ENCODE peak calls at places on chromosomes 5 and 9, in five cellular contexts. One of them, this sample, is unnamed.

GRCh38 chr9:38079410-38080105 is 10.5 kb upstream of the SHB start:
- DNase-seq in GM23248: peak
- DNase-seq in CD4-positive, CD25-positive, alpha-beta regulatory T cell: no peak
- DNase-seq in right cardiac atrium: no peak
- DNase-seq in T-helper 2 cell: no peak
- DNase-seq in this sample: no peak

GRCh38 chr9:27888661-27889295 is 315.5 kb upstream of the C9orf72 start:
- DNase-seq in GM23248: peak
- DNase-seq in CD4-positive, CD25-positive, alpha-beta regulatory T cell: no peak
- DNase-seq in right cardiac atrium: no peak
- DNase-seq in T-helper 2 cell: no peak
- DNase-seq in this sample: no peak

GRCh38 chr9:15834541-15834940 is 281.7 kb downstream of the CCDC171 start:
- DNase-seq in GM23248: no peak
- DNase-seq in CD4-positive, CD25-positive, alpha-beta regulatory T cell: no peak
- DNase-seq in right cardiac atrium: no peak
- DNase-seq in T-helper 2 cell: no peak
- DNase-seq in this sample: no peak

GRCh38 chr9:94840738-94841137 is 114.2 kb downstream of the AOPEP start:
- DNase-seq in GM23248: no peak
- DNase-seq in CD4-positive, CD25-positive, alpha-beta regulatory T cell: no peak
- DNase-seq in right cardiac atrium: no peak
- DNase-seq in T-helper 2 cell: no peak
- DNase-seq in this sample: no peak

GRCh38 chr5:151463137-151464029 is 16.0 kb downstream of the SLC36A1 start:
- DNase-seq in GM23248: no peak
- DNase-seq in CD4-positive, CD25-positive, alpha-beta regulatory T cell: no peak
- DNase-seq in right cardiac atrium: no peak
- DNase-seq in T-helper 2 cell: no peak
- DNase-seq in this sample: no peak

GRCh38 chr9:77871483-77871882 is 160.1 kb downstream of the GNAQ start:
- DNase-seq in GM23248: no peak
- DNase-seq in CD4-positive, CD25-positive, alpha-beta regulatory T cell: no peak
- DNase-seq in right cardiac atrium: no peak
- DNase-seq in T-helper 2 cell: no peak
- DNase-seq in this sample: no peak

GRCh38 chr5:73966411-73966810 is 340.4 kb downstream of the ARHGEF28 start:
- DNase-seq in GM23248: peak
- DNase-seq in CD4-positive, CD25-positive, alpha-beta regulatory T cell: no peak
- DNase-seq in right cardiac atrium: no peak
- DNase-seq in T-helper 2 cell: no peak
- DNase-seq in this sample: no peak

GRCh38 chr5:179344301-179345178 is 721 bp downstream of the ADAMTS2 start:
- DNase-seq in GM23248: peak
- DNase-seq in CD4-positive, CD25-positive, alpha-beta regulatory T cell: no peak
- DNase-seq in right cardiac atrium: no peak
- DNase-seq in T-helper 2 cell: no peak
- DNase-seq in this sample: no peak

GRCh38 chr5:111675540-111675939 is 81.5 kb downstream of the NREP start:
- DNase-seq in GM23248: no peak
- DNase-seq in CD4-positive, CD25-positive, alpha-beta regulatory T cell: no peak
- DNase-seq in right cardiac atrium: no peak
- DNase-seq in T-helper 2 cell: no peak
- DNase-seq in this sample: no peak

GRCh38 chr5:149404746-149405549 is 25.9 kb upstream of the IL17B start:
- DNase-seq in GM23248: peak
- DNase-seq in CD4-positive, CD25-positive, alpha-beta regulatory T cell: no peak
- DNase-seq in right cardiac atrium: no peak
- DNase-seq in T-helper 2 cell: no peak
- DNase-seq in this sample: no peak